ENCODE peak calls at places on chromosomes 12 and 14, in five cellular contexts. M, H, K, R and X are unnamed samples. For H3K4me1, the result is how much of the 10 kb centered on the place peaks cover.

GRCh38 chr14:25094171-25094907 is 44.4 kb upstream of the STXBP6 start:
- DNase-seq in M (no peak), H (no peak), K (no peak), R (no peak), X (no peak)

GRCh38 chr12:86283607-86284006 is 27.4 kb upstream of the MGAT4C start:
- DNase-seq in M (no peak), H (no peak), K (no peak), R (no peak), X (no peak)

GRCh38 chr12:106078358-106079025 is 60.3 kb downstream of the NUAK1 start:
- DNase-seq in M (peak), H (no peak), K (peak), R (no peak), X (no peak)

GRCh38 chr14:70789961-70790360 is 19.4 kb downstream of the MAP3K9 start:
- DNase-seq in M (no peak), H (no peak), K (no peak), R (no peak), X (no peak)

GRCh38 chr12:68828669-68829068 is 20.7 kb downstream of the MDM2 start:
- DNase-seq in M (no peak), H (no peak), K (no peak), R (no peak), X (no peak)

GRCh38 chr14:76836029-76836630 is 9.9 kb downstream of the LRRC74A start:
- DNase-seq in M (peak), H (no peak), K (no peak), R (no peak), X (no peak)

GRCh38 chr14:79011091-79011919 is 841.1 kb downstream of the NRXN3 start:
- DNase-seq in M (no peak), H (peak), K (no peak), R (peak), X (no peak)

GRCh38 chr14:67650161-67650560 is 24.3 kb downstream of the VTI1B start:
- DNase-seq in M (no peak), H (no peak), K (no peak), R (no peak), X (no peak)

GRCh38 chr12:65306603-65307501 is 28.4 kb downstream of the MSRB3 start:
- DNase-seq in M (peak), H (peak), K (no peak), R (peak), X (no peak)

GRCh38 chr12:26750531-26751171 is 82.3 kb downstream of the ITPR2 start:
- DNase-seq in M (no peak), H (no peak), K (no peak), R (no peak), X (no peak)

GRCh38 chr12:9673404-9674225 is 4.1 kb downstream of the CLEC2D start:
- DNase-seq in M (peak), H (peak), K (peak), R (no peak), X (peak)

GRCh38 chr14:102316048-102316745 is 3.3 kb upstream of the ZNF839 start:
- DNase-seq in M (no peak), H (no peak), K (no peak), R (peak), X (no peak)

GRCh38 chr12:99110866-99111265 is 465.8 kb downstream of the APAF1 start:
- DNase-seq in M (no peak), H (no peak), K (no peak), R (no peak), X (no peak)

GRCh38 chr14:56554301-56554700 is 25.3 kb upstream of the TMEM260 start:
- DNase-seq in M (no peak), H (no peak), K (no peak), R (no peak), X (no peak)

GRCh38 chr14:57823015-57823660 is 42.8 kb downstream of the SLC35F4 start:
- DNase-seq in M (no peak), H (no peak), K (no peak), R (no peak), X (no peak)

GRCh38 chr14:69712217-69712565 is 54.8 kb upstream of the SRSF5 start:
- DNase-seq in M (no peak), H (no peak), K (no peak), R (no peak), X (no peak)

GRCh38 chr12:75721231-75721641 is 209.8 kb upstream of the KRR1 start:
- DNase-seq in M (no peak), H (no peak), K (no peak), R (no peak), X (no peak)

GRCh38 chr14:48584031-48584430 is 908.6 kb upstream of the MDGA2 start:
- DNase-seq in M (no peak), H (no peak), K (no peak), R (no peak), X (no peak)

GRCh38 chr14:75978249-75978731 is 3.5 kb downstream of the TGFB3 start:
- DNase-seq in M (peak), H (peak), K (no peak), R (no peak), X (peak)

GRCh38 chr14:24853446-24853845 is 196.5 kb downstream of the STXBP6 start:
- DNase-seq in M (no peak), H (no peak), K (no peak), R (no peak), X (no peak)

GRCh38 chr12:1914116-1914911 is 4.1 kb downstream of the CACNA2D4 start:
- DNase-seq in M (peak), H (peak), K (no peak), R (no peak), X (no peak)

GRCh38 chr14:96042218-96042930 is 3.2 kb downstream of the C14orf132 start:
- DNase-seq in M (no peak), H (no peak), K (no peak), R (no peak), X (no peak)

GRCh38 chr14:50312734-50313054 is 570 bp downstream of the DMAC2L start:
- DNase-seq in M (no peak), H (no peak), K (no peak), R (no peak), X (peak)

GRCh38 chr12:89663577-89664357 is 44.9 kb downstream of the ATP2B1 start:
- DNase-seq in M (no peak), H (peak), K (no peak), R (no peak), X (no peak)

GRCh38 chr12:20220339-20220738 is 148.0 kb upstream of the PDE3A start:
- DNase-seq in M (no peak), H (no peak), K (no peak), R (peak), X (no peak)

GRCh38 chr12:21219206-21219605 is 88.2 kb downstream of the SLCO1B1 start:
- DNase-seq in M (no peak), H (no peak), K (no peak), R (no peak), X (no peak)

GRCh38 chr12:26853303-26854027 is 20.5 kb upstream of the ITPR2 start:
- DNase-seq in M (peak), H (peak), K (peak), R (peak), X (peak)

GRCh38 chr12:120532701-120533238 is 1.4 kb upstream of the RNF10 start:
- DNase-seq in M (no peak), H (no peak), K (no peak), R (no peak), X (no peak)

GRCh38 chr14:84036863-84037262 is 1493.1 kb upstream of the FLRT2 start:
- DNase-seq in M (no peak), H (no peak), K (no peak), R (no peak), X (no peak)

GRCh38 chr12:21451529-21451928 is 14.1 kb downstream of the PYROXD1 start:
- DNase-seq in M (no peak), H (no peak), K (no peak), R (no peak), X (no peak)

GRCh38 chr14:61700104-61700886 is 5.0 kb downstream of the HIF1A start:
- DNase-seq in M (no peak), H (no peak), K (no peak), R (no peak), X (no peak)
- H3K4me1 ChIP-seq in M (under half), H (under half), K (under half), R (under half), X (half or more)

GRCh38 chr12:108850854-108851573 is 6.4 kb downstream of the SSH1 start:
- DNase-seq in M (peak), H (peak), K (peak), R (no peak), X (no peak)

GRCh38 chr12:108846320-108846719 is 11.1 kb downstream of the SSH1 start:
- DNase-seq in M (peak), H (peak), K (peak), R (no peak), X (no peak)

GRCh38 chr12:108852674-108853073 is 4.7 kb downstream of the SSH1 start:
- DNase-seq in M (no peak), H (no peak), K (no peak), R (no peak), X (no peak)

GRCh38 chr12:108847705-108848104 is 9.7 kb downstream of the SSH1 start:
- DNase-seq in M (no peak), H (no peak), K (no peak), R (no peak), X (no peak)

GRCh38 chr12:108849653-108850052 is 7.7 kb downstream of the SSH1 start:
- DNase-seq in M (no peak), H (peak), K (peak), R (no peak), X (no peak)
- H3K4me1 ChIP-seq in M (half or more), H (under half), K (half or more), R (under half), X (under half)

GRCh38 chr12:3119745-3120660 is 42.8 kb downstream of the TSPAN9 start:
- DNase-seq in M (no peak), H (peak), K (peak), R (no peak), X (no peak)

GRCh38 chr12:3122841-3123678 is 45.9 kb downstream of the TSPAN9 start:
- DNase-seq in M (no peak), H (peak), K (peak), R (no peak), X (no peak)

GRCh38 chr12:3123729-3124128 is 46.5 kb downstream of the TSPAN9 start:
- DNase-seq in M (no peak), H (no peak), K (no peak), R (no peak), X (no peak)

GRCh38 chr12:3119192-3119744 is 42.1 kb downstream of the TSPAN9 start:
- DNase-seq in M (no peak), H (no peak), K (no peak), R (no peak), X (no peak)

GRCh38 chr12:3120701-3121100 is 43.5 kb downstream of the TSPAN9 start:
- DNase-seq in M (no peak), H (no peak), K (no peak), R (no peak), X (no peak)
- H3K4me1 ChIP-seq in M (under half), H (under half), K (under half), R (under half), X (under half)

GRCh38 chr12:91179315-91179714 is 3.3 kb downstream of the DCN start:
- DNase-seq in M (no peak), H (no peak), K (no peak), R (no peak), X (no peak)

GRCh38 chr12:91180162-91180561 is 2.5 kb downstream of the DCN start:
- DNase-seq in M (no peak), H (no peak), K (no peak), R (no peak), X (no peak)

GRCh38 chr12:91177380-91177779 is 5.2 kb downstream of the DCN start:
- DNase-seq in M (no peak), H (no peak), K (no peak), R (no peak), X (no peak)

GRCh38 chr12:91178801-91179200 is 3.8 kb downstream of the DCN start:
- DNase-seq in M (no peak), H (no peak), K (no peak), R (no peak), X (no peak)

DNA sequence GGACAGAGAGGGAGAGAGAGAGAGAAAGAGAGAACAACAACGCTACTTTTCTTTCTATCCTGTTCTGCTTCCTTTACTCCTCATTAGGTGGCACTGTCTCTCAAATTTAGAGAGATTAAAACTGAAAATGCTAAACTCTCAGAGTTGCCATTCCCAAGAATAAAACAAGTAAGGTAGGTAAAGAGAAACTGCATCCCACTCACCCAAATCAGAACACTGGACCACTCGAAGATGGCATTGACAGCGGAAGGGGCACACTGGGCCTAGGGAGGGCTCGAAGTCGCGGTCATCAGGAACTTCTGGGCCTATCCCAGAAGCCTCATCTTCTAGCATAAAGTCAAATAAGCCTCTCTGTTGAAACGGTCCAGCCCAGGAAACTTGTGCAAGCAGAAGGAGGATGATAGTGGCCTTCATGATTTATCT is 4.5 kb downstream of the DCN start:
- DNase-seq in M (no peak), H (no peak), K (peak), R (no peak), X (no peak)
- H3K4me1 ChIP-seq in M (under half), H (under half), K (under half), R (under half), X (under half)

DNA sequence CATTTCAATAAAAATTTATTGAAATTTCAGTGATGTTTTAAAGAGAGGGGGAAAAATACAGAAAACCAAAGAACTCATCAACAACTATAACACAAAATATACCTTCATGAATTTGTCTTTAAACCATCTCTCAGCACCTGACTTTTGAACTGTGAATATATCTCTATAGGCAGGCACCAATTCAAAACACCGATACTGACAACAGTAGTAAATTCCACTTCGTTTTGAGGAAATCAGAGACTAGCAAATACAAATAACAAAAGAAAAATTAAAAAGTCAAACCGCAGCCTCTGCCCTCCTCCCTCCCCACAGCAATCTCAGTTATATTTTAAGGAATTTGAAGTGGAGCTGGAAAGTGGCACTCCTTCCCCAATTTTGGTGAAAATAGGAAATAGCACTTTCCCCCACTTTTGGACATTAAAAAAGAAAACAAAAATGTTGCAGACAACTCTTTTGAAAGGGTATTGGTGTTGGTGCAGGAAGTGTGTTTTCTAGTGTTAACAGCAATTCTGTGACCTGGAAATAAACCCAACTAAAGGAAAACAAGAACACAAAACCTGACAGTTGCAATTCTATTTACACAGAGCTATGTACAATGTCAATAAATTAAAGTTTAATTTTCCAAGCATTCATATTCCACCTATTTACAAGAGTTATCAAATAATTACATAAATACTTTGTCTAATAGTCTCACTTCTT is 13.6 kb downstream of the TBX3 start:
- DNase-seq in M (no peak), H (no peak), K (no peak), R (no peak), X (no peak)
- H3K4me1 ChIP-seq in M (under half), H (under half), K (under half), R (under half), X (under half)

GRCh38 chr14:99271288-99271941 is 582 bp downstream of the BCL11B start:
- DNase-seq in M (no peak), H (no peak), K (no peak), R (no peak), X (no peak)

GRCh38 chr14:99272669-99273024 is 650 bp upstream of the BCL11B start:
- DNase-seq in M (no peak), H (no peak), K (no peak), R (no peak), X (no peak)

GRCh38 chr14:99268776-99269510 is 3.1 kb downstream of the BCL11B start:
- DNase-seq in M (no peak), H (no peak), K (no peak), R (peak), X (no peak)

GRCh38 chr14:99271951-99272668 is at the start of gene BCL11B:
- DNase-seq in M (no peak), H (peak), K (peak), R (peak), X (peak)

GRCh38 chr14:99270491-99271287 is 1.3 kb downstream of the BCL11B start:
- DNase-seq in M (no peak), H (peak), K (no peak), R (peak), X (peak)
- H3K4me1 ChIP-seq in M (half or more), H (under half), K (under half), R (under half), X (under half)